ENCODE peak calls at places on chromosomes 13 and 19, in five cellular contexts. One of them, this sample, is unnamed.

GRCh38 chr13:67223024-67223423 is 7.1 kb downstream of the PCDH9 start:
- DNase-seq in heart right ventricle: no peak
- DNase-seq in prostate gland: no peak
- DNase-seq in thoracic aorta: no peak
- DNase-seq in transverse colon: no peak
- DNase-seq in this sample: no peak

GRCh38 chr19:10433131-10433536 is 12.8 kb downstream of the PDE4A start:
- DNase-seq in thoracic aorta: no peak
- DNase-seq in transverse colon: no peak
- DNase-seq in heart right ventricle: no peak
- DNase-seq in prostate gland: no peak
- DNase-seq in this sample: no peak

GRCh38 chr13:114070098-114070799 is 62.2 kb downstream of the RASA3 start:
- DNase-seq in thoracic aorta: no peak
- DNase-seq in heart right ventricle: no peak
- DNase-seq in transverse colon: peak; percentile 6
- DNase-seq in prostate gland: no peak
- DNase-seq in this sample: no peak

GRCh38 chr13:79810671-79811070 is 329.7 kb downstream of the NDFIP2 start:
- DNase-seq in thoracic aorta: no peak
- DNase-seq in heart right ventricle: no peak
- DNase-seq in prostate gland: no peak
- DNase-seq in transverse colon: no peak
- DNase-seq in this sample: no peak

GRCh38 chr13:53151692-53152421 is 123.2 kb downstream of the OLFM4 start:
- DNase-seq in heart right ventricle: peak; percentile 17
- DNase-seq in transverse colon: peak; percentile 44
- DNase-seq in prostate gland: peak; percentile 11
- DNase-seq in thoracic aorta: no peak
- DNase-seq in this sample: no peak

GRCh38 chr13:30870049-30870884 is 35.8 kb upstream of the MEDAG start:
- DNase-seq in thoracic aorta: peak; percentile 54
- DNase-seq in transverse colon: peak; percentile 55
- DNase-seq in heart right ventricle: peak; percentile 65
- DNase-seq in prostate gland: no peak
- DNase-seq in this sample: peak; percentile 57

GRCh38 chr13:48110132-48110868 is 15.4 kb upstream of the MED4 start:
- DNase-seq in heart right ventricle: no peak
- DNase-seq in prostate gland: no peak
- DNase-seq in transverse colon: no peak
- DNase-seq in thoracic aorta: no peak
- DNase-seq in this sample: no peak

GRCh38 chr13:42495751-42496150 is 78.2 kb upstream of the TNFSF11 start:
- DNase-seq in thoracic aorta: no peak
- DNase-seq in transverse colon: no peak
- DNase-seq in prostate gland: no peak
- DNase-seq in heart right ventricle: no peak
- DNase-seq in this sample: no peak

GRCh38 chr13:29522044-29522685 is 73.3 kb downstream of the SLC7A1 start:
- DNase-seq in thoracic aorta: peak; percentile 38
- DNase-seq in transverse colon: no peak
- DNase-seq in heart right ventricle: no peak
- DNase-seq in prostate gland: no peak
- DNase-seq in this sample: no peak

GRCh38 chr19:35295792-35296462 is 4.0 kb downstream of the MAG start:
- DNase-seq in heart right ventricle: no peak
- DNase-seq in transverse colon: peak; percentile 16
- DNase-seq in prostate gland: no peak
- DNase-seq in thoracic aorta: no peak
- DNase-seq in this sample: no peak

GRCh38 chr19:27673986-27674385 is 1539.0 kb downstream of the UQCRFS1 start:
- DNase-seq in heart right ventricle: no peak
- DNase-seq in transverse colon: no peak
- DNase-seq in thoracic aorta: no peak
- DNase-seq in prostate gland: no peak
- DNase-seq in this sample: no peak
- H3K9me3 ChIP-seq in heart right ventricle: no peaks in the 10 kb centered on the region
- H3K9me3 ChIP-seq in transverse colon: no peaks in the 10 kb centered on the region
- H3K9me3 ChIP-seq in thoracic aorta: no peaks in the 10 kb centered on the region
- H3K9me3 ChIP-seq in prostate gland: no peaks in the 10 kb centered on the region
- H3K9me3 ChIP-seq in this sample: no peaks in the 10 kb centered on the region

DNA sequence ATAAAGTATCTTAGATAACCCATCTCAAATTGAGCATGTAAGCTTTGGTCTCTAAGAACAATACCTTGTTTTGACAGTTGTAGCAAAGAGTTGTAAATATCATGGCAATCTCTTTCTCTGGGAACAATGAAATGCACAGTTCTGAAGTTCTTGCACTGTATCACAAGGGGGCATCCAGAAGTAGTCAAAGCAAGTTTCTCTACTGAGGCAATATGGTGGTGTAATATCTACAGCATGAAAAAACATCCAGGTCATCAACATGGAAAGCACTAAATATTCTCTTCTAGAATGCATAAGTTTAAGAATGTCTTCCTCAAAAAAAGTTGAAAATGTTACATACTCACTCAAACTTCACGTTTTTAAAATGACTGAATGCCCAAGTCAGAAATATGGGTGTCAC is 19.6 kb downstream of the MTMR6 start:
- DNase-seq in heart right ventricle: no peak
- DNase-seq in thoracic aorta: no peak
- DNase-seq in transverse colon: no peak
- DNase-seq in prostate gland: no peak
- DNase-seq in this sample: no peak
- TF ChIP-seq CTCF in heart right ventricle: no peak
- TF ChIP-seq CTCF in thoracic aorta: no peak
- TF ChIP-seq CTCF in transverse colon: no peak
- TF ChIP-seq CTCF in prostate gland: no peak
- TF ChIP-seq CTCF in this sample: no peak

DNA sequence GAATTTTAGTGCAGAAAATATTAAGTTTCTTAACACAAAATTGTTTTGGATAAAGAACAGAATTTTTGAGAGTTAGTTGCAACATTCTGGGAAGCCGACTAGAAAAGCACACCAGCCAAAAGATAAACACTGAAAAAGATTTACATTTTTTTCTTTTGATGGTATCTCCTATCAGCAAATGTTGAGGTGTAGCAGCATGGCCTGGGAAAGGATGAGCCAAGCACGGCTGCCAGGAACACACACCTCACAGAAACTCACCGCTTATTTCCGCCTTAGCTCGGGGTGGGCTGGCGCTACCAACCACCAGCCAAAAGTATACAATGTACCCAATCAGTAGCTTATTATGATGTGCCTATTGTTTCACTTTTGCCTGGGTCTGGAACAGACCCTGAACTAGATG is 134.7 kb downstream of the MIPEP start:
- DNase-seq in heart right ventricle: no peak
- DNase-seq in transverse colon: no peak
- DNase-seq in prostate gland: peak; percentile 44
- DNase-seq in thoracic aorta: no peak
- DNase-seq in this sample: no peak
- H3K4me1 ChIP-seq in heart right ventricle: peaks cover 27% of the 10 kb centered on the region
- H3K4me1 ChIP-seq in transverse colon: no peaks in the 10 kb centered on the region
- H3K4me1 ChIP-seq in prostate gland: peaks cover 21% of the 10 kb centered on the region
- H3K4me1 ChIP-seq in thoracic aorta: peaks cover 38% of the 10 kb centered on the region
- H3K4me1 ChIP-seq in this sample: peaks cover 3% of the 10 kb centered on the region

DNA sequence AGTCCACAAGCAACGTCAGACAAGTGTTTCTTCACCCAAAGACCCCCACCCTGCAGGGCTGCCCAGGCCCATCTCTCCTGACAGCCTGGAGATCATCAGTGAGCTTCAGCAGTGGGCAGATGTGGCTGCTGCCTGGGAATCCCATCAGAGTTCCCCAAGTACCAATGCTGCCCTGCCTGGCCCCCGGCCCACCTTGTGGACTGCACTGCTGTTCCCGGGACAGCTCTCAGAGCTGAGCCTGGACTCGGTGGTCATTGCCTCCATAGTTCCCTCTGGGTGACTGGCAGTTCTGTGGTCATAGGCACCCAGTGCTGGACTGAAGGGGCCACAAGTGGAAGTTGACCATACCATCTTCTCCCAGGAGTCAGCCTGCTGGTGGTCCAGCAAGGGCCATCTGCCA is 24.5 kb upstream of the ZNF492 start:
- DNase-seq in transverse colon: no peak
- DNase-seq in heart right ventricle: no peak
- DNase-seq in prostate gland: no peak
- DNase-seq in thoracic aorta: no peak
- DNase-seq in this sample: no peak
- H3K9me3 ChIP-seq in transverse colon: no peaks in the 10 kb centered on the region
- H3K9me3 ChIP-seq in heart right ventricle: no peaks in the 10 kb centered on the region
- H3K9me3 ChIP-seq in prostate gland: no peaks in the 10 kb centered on the region
- H3K9me3 ChIP-seq in thoracic aorta: no peaks in the 10 kb centered on the region
- H3K9me3 ChIP-seq in this sample: no peaks in the 10 kb centered on the region

GRCh38 chr13:112391747-112392146 is 15.6 kb downstream of the SPACA7 start:
- DNase-seq in heart right ventricle: no peak
- DNase-seq in transverse colon: no peak
- DNase-seq in prostate gland: no peak
- DNase-seq in thoracic aorta: no peak
- DNase-seq in this sample: no peak
- TF ChIP-seq CTCF in heart right ventricle: no peak
- TF ChIP-seq CTCF in transverse colon: no peak
- TF ChIP-seq CTCF in prostate gland: no peak
- TF ChIP-seq CTCF in thoracic aorta: no peak
- TF ChIP-seq CTCF in this sample: no peak

GRCh38 chr19:1374250-1374577 is 9.5 kb upstream of the NDUFS7 start:
- DNase-seq in heart right ventricle: peak; percentile 42
- DNase-seq in prostate gland: no peak
- DNase-seq in transverse colon: no peak
- DNase-seq in thoracic aorta: no peak
- DNase-seq in this sample: no peak
- H3K4me1 ChIP-seq in heart right ventricle: peaks cover 16% of the 10 kb centered on the region
- H3K4me1 ChIP-seq in prostate gland: no peaks in the 10 kb centered on the region
- H3K4me1 ChIP-seq in transverse colon: no peaks in the 10 kb centered on the region
- H3K4me1 ChIP-seq in thoracic aorta: no peaks in the 10 kb centered on the region
- H3K4me1 ChIP-seq in this sample: no peaks in the 10 kb centered on the region

GRCh38 chr19:51546107-51546649 is 14.7 kb upstream of the SIGLEC6 start:
- DNase-seq in transverse colon: no peak
- DNase-seq in thoracic aorta: no peak
- DNase-seq in heart right ventricle: no peak
- DNase-seq in prostate gland: no peak
- DNase-seq in this sample: no peak

GRCh38 chr19:51542699-51543098 is 11.2 kb upstream of the SIGLEC6 start:
- DNase-seq in prostate gland: no peak
- DNase-seq in transverse colon: no peak
- DNase-seq in thoracic aorta: no peak
- DNase-seq in heart right ventricle: no peak
- DNase-seq in this sample: no peak

GRCh38 chr19:51541458-51542357 is 10.2 kb upstream of the SIGLEC6 start:
- DNase-seq in thoracic aorta: no peak
- DNase-seq in heart right ventricle: no peak
- DNase-seq in transverse colon: no peak
- DNase-seq in prostate gland: no peak
- DNase-seq in this sample: no peak

GRCh38 chr19:51546650-51547396 is 15.4 kb upstream of the SIGLEC6 start:
- DNase-seq in transverse colon: no peak
- DNase-seq in prostate gland: no peak
- DNase-seq in heart right ventricle: no peak
- DNase-seq in thoracic aorta: no peak
- DNase-seq in this sample: no peak

DNA sequence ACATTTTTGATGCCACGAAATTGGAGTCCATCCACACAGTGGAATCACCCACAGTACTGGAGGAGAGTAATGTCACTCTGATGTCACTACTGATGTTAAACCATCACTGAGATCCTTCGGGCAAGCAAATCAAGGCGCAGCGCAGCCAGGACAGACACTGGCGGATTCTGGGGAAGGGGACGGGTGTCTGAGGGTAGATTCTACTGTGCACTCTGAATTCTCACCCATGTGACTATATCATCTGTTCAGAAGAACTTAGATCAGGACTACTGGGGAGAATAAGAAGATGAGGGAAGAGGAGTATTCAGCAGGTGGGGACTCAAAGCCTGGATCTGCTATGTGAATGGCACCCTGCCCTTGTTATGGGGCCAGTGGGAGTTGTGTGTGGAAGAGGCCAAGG is 12.6 kb upstream of the SIGLEC6 start:
- DNase-seq in heart right ventricle: no peak
- DNase-seq in prostate gland: no peak
- DNase-seq in transverse colon: no peak
- DNase-seq in thoracic aorta: no peak
- DNase-seq in this sample: no peak
- H3K9me3 ChIP-seq in heart right ventricle: no peaks in the 10 kb centered on the region
- H3K9me3 ChIP-seq in prostate gland: no peaks in the 10 kb centered on the region
- H3K9me3 ChIP-seq in transverse colon: no peaks in the 10 kb centered on the region
- H3K9me3 ChIP-seq in thoracic aorta: no peaks in the 10 kb centered on the region
- H3K9me3 ChIP-seq in this sample: peaks cover 6% of the 10 kb centered on the region